ENCODE peak calls at places on chromosomes 1 and 21, in seven cellular contexts. P is RWPE1, S is GM23248, Z is suprapubic skin, N is pancreas, V is kidney, O is PC-9. F is an unnamed sample.

GRCh38 chr1:167934407-167935251 is 1.9 kb upstream of the DCAF6 start:
- DNase-seq in V (no peak), O (no peak), N (no peak), P (no peak), S (peak; percentile 75), Z (no peak), F (no peak)

GRCh38 chr21:33412832-33413519 is 9.8 kb downstream of the IFNGR2 start:
- DNase-seq in V (peak; percentile 71), O (no peak), N (no peak), P (no peak), Z (no peak), S (no peak), F (no peak)

GRCh38 chr1:200628223-200628868 is 7.8 kb upstream of the KIF14 start:
- DNase-seq in O (no peak), Z (no peak), P (no peak), S (no peak), V (no peak), N (no peak), F (no peak)

GRCh38 chr1:117591248-117591647 is 14.6 kb upstream of the TENT5C start:
- DNase-seq in Z (peak; percentile 64), V (no peak), N (no peak), O (no peak), S (no peak), P (no peak), F (peak; percentile 62)

GRCh38 chr1:8266436-8267165 is 51.3 kb upstream of the SLC45A1 start:
- DNase-seq in S (no peak), Z (no peak), O (no peak), N (no peak), V (no peak), P (no peak), F (no peak)

GRCh38 chr1:27235827-27236226 is 1.4 kb downstream of the WDTC1 start:
- DNase-seq in Z (no peak), P (no peak), V (no peak), O (no peak), N (no peak), S (peak; percentile 66), F (no peak)

GRCh38 chr1:154338875-154339274 is 13.6 kb downstream of the ATP8B2 start:
- DNase-seq in V (no peak), N (no peak), Z (no peak), S (no peak), O (no peak), P (no peak), F (no peak)

GRCh38 chr21:15065381-15066230 is 806 bp upstream of the NRIP1 start:
- DNase-seq in P (peak; percentile 34), O (peak; percentile 37), S (peak; percentile 92), V (peak; percentile 92), Z (peak; percentile 90), N (peak; percentile 82), F (peak; percentile 80)

GRCh38 chr21:45865106-45865835 is 116.3 kb upstream of the COL6A1 start:
- DNase-seq in V (peak; percentile 22), P (peak; percentile 82), N (no peak), Z (peak; percentile 38), S (peak; percentile 84), O (no peak), F (no peak)

GRCh38 chr1:96815914-96816313 is 94.3 kb downstream of the PTBP2 start:
- DNase-seq in N (no peak), Z (no peak), S (no peak), P (no peak), O (no peak), V (no peak), F (no peak)

GRCh38 chr1:74652711-74653131 is 20.9 kb downstream of the ERICH3 start:
- DNase-seq in V (peak; percentile 68), S (peak; percentile 88), Z (no peak), N (no peak), O (peak; percentile 67), P (peak; percentile 13), F (no peak)

GRCh38 chr1:64228181-64228957 is 24.9 kb downstream of the UBE2U start:
- DNase-seq in P (no peak), S (peak; percentile 70), O (no peak), Z (no peak), N (no peak), V (no peak), F (no peak)

GRCh38 chr1:216847385-216848036 is 124.3 kb upstream of the ESRRG start:
- DNase-seq in V (no peak), S (peak; percentile 12), P (no peak), Z (no peak), O (no peak), N (no peak), F (no peak)

GRCh38 chr1:116574581-116575291 is 3.9 kb upstream of the CD58 start:
- DNase-seq in Z (no peak), S (peak; percentile 78), N (no peak), P (peak; percentile 79), V (no peak), O (peak; percentile 44), F (peak; percentile 55)

GRCh38 chr1:202133016-202133415 is 10.3 kb downstream of the GPR37L1 start:
- DNase-seq in S (no peak), V (peak; percentile 66), O (no peak), Z (no peak), N (no peak), P (no peak), F (peak; percentile 44)
- H3K27ac ChIP-seq in S (no peak overlapping the region), V (peak overlapping the region; percentile 89), O (no peak overlapping the region), Z (peak overlapping the region; percentile 93), N (peak overlapping the region; percentile 62), P (peak overlapping the region; percentile 85), F (peak overlapping the region; percentile 92)

GRCh38 chr21:29318354-29318753 is 19.6 kb downstream of the BACH1 start:
- DNase-seq in S (peak; percentile 32), O (no peak), P (no peak), N (peak; percentile 69), V (no peak), Z (no peak), F (no peak)

GRCh38 chr21:29321908-29322569 is 23.3 kb downstream of the BACH1 start:
- DNase-seq in N (no peak), V (no peak), Z (no peak), O (no peak), S (no peak), P (no peak), F (no peak)

GRCh38 chr21:29322570-29322957 is 23.8 kb downstream of the BACH1 start:
- DNase-seq in S (no peak), V (no peak), O (no peak), N (no peak), P (no peak), Z (no peak), F (no peak)

GRCh38 chr21:29321217-29321616 is 22.5 kb downstream of the BACH1 start:
- DNase-seq in Z (no peak), P (no peak), S (no peak), V (no peak), N (no peak), O (no peak), F (no peak)

DNA sequence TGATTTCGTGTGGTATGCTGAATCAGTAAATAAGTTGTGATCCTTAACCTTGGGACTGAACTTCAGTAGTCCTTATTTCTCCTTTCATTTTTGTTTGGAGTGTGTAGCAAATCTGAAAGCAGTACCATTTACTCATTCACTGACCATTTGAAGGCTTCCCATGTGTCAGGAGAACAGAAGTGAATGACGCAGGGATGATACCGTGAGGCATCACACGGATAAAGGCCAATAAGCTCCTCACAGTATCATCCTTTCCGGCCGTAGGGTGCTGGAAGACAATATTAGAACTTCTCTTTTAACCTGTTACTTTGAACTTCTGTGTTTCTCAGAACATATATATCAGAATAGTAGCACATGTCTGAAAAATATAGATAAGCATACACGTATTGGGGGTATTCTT is 21.3 kb downstream of the BACH1 start:
- DNase-seq in V (no peak), O (no peak), P (no peak), N (no peak), Z (no peak), S (no peak), F (no peak)
- H3K27ac ChIP-seq in V (no peak overlapping the region), O (no peak overlapping the region), P (no peak overlapping the region), N (no peak overlapping the region), Z (no peak overlapping the region), S (no peak overlapping the region), F (no peak overlapping the region)

GRCh38 chr1:38941093-38941492 is 537 bp downstream of the RHBDL2 start:
- DNase-seq in N (no peak), P (no peak), S (no peak), O (peak; percentile 39), Z (no peak), V (no peak), F (no peak)
- H3K27ac ChIP-seq in N (no peak overlapping the region), P (peak overlapping the region; percentile 51), S (no peak overlapping the region), O (no peak overlapping the region), Z (peak overlapping the region; percentile 47), V (no peak overlapping the region), F (peak overlapping the region; percentile 2)

DNA sequence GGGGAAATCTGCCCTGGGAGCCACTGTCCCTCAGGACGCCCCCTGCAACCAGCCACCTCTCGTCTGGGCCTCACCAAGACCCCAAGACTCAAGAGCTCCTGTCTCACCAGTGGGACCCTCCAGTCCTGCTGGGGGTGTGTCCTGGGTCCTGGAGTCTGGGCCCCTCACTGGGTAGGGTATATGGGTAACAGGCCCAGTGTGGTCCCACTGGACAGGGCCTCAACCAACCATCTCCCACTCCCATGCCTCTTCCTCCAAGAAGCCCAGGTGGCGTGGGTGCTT is 737 bp upstream of the VWA1 start:
- DNase-seq in V (no peak), Z (no peak), O (no peak), N (no peak), S (no peak), P (no peak), F (no peak)
- H3K27ac ChIP-seq in V (peak overlapping the region; percentile 86), Z (peak overlapping the region; percentile 92), O (no peak overlapping the region), N (peak overlapping the region; percentile 81), S (no peak overlapping the region), P (peak overlapping the region; percentile 42), F (peak overlapping the region; percentile 79)

GRCh38 chr1:43706598-43707190 is 642 bp upstream of the ST3GAL3 start:
- DNase-seq in N (no peak), P (no peak), O (peak; percentile 29), Z (no peak), V (no peak), S (peak; percentile 57), F (no peak)

GRCh38 chr1:43707191-43708005 is at the start of gene ST3GAL3:
- DNase-seq in V (peak; percentile 96), O (peak; percentile 96), Z (peak; percentile 97), P (peak; percentile 93), S (peak; percentile 99), N (peak; percentile 97), F (peak; percentile 92)

GRCh38 chr1:43708006-43708412 is 673 bp downstream of the ST3GAL3 start:
- DNase-seq in Z (no peak), O (no peak), P (peak; percentile 33), N (no peak), S (peak; percentile 83), V (no peak), F (no peak)

GRCh38 chr1:43711524-43712386 is 4.4 kb downstream of the ST3GAL3 start:
- DNase-seq in S (peak; percentile 84), O (peak; percentile 8), V (no peak), N (no peak), P (peak; percentile 74), Z (no peak), F (no peak)

GRCh38 chr1:43711049-43711448 is 3.7 kb downstream of the ST3GAL3 start:
- DNase-seq in V (no peak), O (no peak), N (no peak), Z (no peak), P (peak; percentile 36), S (peak; percentile 94), F (no peak)
- H3K27ac ChIP-seq in V (no peak overlapping the region), O (peak overlapping the region; percentile 42), N (no peak overlapping the region), Z (no peak overlapping the region), P (no peak overlapping the region), S (peak overlapping the region; percentile 92), F (no peak overlapping the region)

GRCh38 chr1:58162952-58163550 is 383.5 kb downstream of the OMA1 start:
- DNase-seq in P (peak; percentile 28), N (no peak), S (peak; percentile 80), Z (no peak), V (no peak), O (peak; percentile 33), F (peak; percentile 50)
- H3K27ac ChIP-seq in P (no peak overlapping the region), N (no peak overlapping the region), S (no peak overlapping the region), Z (no peak overlapping the region), V (no peak overlapping the region), O (no peak overlapping the region), F (no peak overlapping the region)

F was measured in lung.